ENCODE peak calls at places on chromosomes 6 and 20, in nine cellular contexts. C is B cell, T is type B pancreatic cell, A is astrocyte of the cerebellum, U is A549, N is endothelial cell of umbilical vein, O is esophagus squamous epithelium, K is WTC11, M is pancreas. X is an unnamed sample.

GRCh38 chr6:43944908-43945777 is 175.1 kb downstream of the VEGFA start:
- DNase-seq in O (no peak), K (no peak), M (no peak), C (no peak), U (no peak), A (no peak), T (no peak), N (no peak), X (no peak)

GRCh38 chr6:131400054-131400781 is 172.8 kb upstream of the ARG1 start:
- DNase-seq in O (no peak), A (peak), C (no peak), N (peak), K (no peak), T (no peak), M (no peak), U (peak), X (peak)

GRCh38 chr6:57265755-57266221 is 43.7 kb upstream of the RAB23 start:
- DNase-seq in M (no peak), T (no peak), C (no peak), N (peak), K (no peak), A (peak), O (no peak), U (no peak), X (no peak)

GRCh38 chr6:147209762-147210449 is 5.7 kb downstream of the STXBP5 start:
- DNase-seq in C (no peak), A (no peak), M (no peak), T (no peak), N (no peak), U (no peak), O (no peak), K (no peak), X (no peak)

GRCh38 chr6:97195117-97195516 is 87.9 kb downstream of the MMS22L start:
- DNase-seq in N (peak), M (no peak), U (no peak), C (no peak), A (no peak), O (no peak), K (no peak), T (no peak), X (no peak)

GRCh38 chr6:143115698-143116097 is 55.0 kb downstream of the AIG1 start:
- DNase-seq in N (no peak), A (no peak), K (no peak), U (no peak), T (no peak), M (no peak), O (no peak), C (no peak), X (no peak)

GRCh38 chr6:158536891-158537798 is 22.7 kb upstream of the TMEM181 start:
- DNase-seq in A (no peak), K (peak), N (no peak), U (no peak), T (no peak), M (peak), C (no peak), O (no peak), X (peak)

GRCh38 chr20:59636791-59637370 is 32.5 kb downstream of the PHACTR3 start:
- DNase-seq in K (no peak), M (no peak), U (no peak), A (no peak), O (no peak), C (no peak), T (no peak), N (no peak), X (no peak)

GRCh38 chr6:25142506-25142905 is 136.7 kb upstream of the CARMIL1 start:
- DNase-seq in O (no peak), C (no peak), M (no peak), N (no peak), K (no peak), A (no peak), U (no peak), T (no peak), X (no peak)

GRCh38 chr6:19837511-19838441 is 606 bp downstream of the ID4 start:
- DNase-seq in U (peak), K (peak), O (no peak), T (peak), M (peak), N (peak), A (no peak), C (no peak), X (peak)

GRCh38 chr6:105954148-105954547 is 132.0 kb upstream of the PRDM1 start:
- DNase-seq in O (no peak), T (no peak), M (no peak), U (no peak), N (no peak), C (no peak), A (no peak), K (no peak), X (no peak)

GRCh38 chr20:19850190-19850533 is 92.1 kb downstream of the RIN2 start:
- DNase-seq in M (no peak), U (no peak), N (no peak), A (no peak), C (no peak), T (no peak), O (no peak), K (no peak), X (no peak)

DNA sequence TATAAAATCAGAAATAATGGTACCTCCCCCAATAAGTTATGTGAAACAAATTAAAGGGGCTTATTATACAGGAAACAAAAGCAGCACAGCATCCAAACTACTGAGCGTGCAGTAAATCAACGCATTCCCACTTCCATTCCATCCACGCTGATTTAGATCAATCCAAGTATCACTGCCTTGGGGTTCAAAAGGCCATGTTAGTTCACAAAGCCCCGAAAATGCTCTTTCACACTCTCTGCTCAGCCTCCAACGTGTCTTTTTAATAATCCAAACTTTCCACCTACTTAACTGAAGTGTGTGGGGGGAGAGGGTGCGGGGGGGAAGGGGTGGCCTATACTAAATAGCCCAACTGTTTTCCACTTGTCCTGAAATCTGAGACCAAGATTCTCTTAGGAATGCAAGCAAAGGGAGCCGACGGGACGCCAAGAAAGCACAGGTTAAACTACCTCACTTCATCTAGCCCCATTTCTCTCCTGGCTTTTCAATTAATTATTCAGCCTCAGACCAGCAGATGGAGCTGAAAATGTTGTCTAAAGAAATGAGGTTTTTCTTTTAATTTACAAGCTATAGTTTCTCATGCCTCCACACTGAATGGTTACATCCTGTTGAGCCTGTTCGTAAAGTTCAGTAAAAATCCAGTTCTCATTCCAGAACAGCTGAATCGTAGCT is 1.1 kb upstream of the NXT1 start:
- DNase-seq in K (no peak), N (no peak), U (peak), C (no peak), O (no peak), A (no peak), M (no peak), T (no peak), X (no peak)
- TF ChIP-seq CTCF in K (no peak), N (peak), U (peak), C (peak), O (peak), A (peak), M (peak), T (peak), X (no peak)

GRCh38 chr20:15482525-15482924 is 1090.7 kb downstream of the KIF16B start:
- DNase-seq in M (no peak), O (no peak), T (no peak), C (no peak), A (no peak), N (no peak), K (no peak), U (no peak), X (no peak)
- TF ChIP-seq CTCF in M (no peak), O (no peak), T (no peak), C (no peak), A (no peak), N (no peak), K (no peak), U (no peak), X (no peak)

GRCh38 chr20:38600057-38600456 is 1.6 kb upstream of the ARHGAP40 start:
- DNase-seq in T (no peak), A (no peak), O (no peak), K (no peak), U (no peak), C (no peak), N (no peak), M (no peak), X (no peak)

GRCh38 chr20:38602185-38602581 is 574 bp downstream of the ARHGAP40 start:
- DNase-seq in O (no peak), N (no peak), C (no peak), M (no peak), U (no peak), A (no peak), T (no peak), K (no peak), X (peak)

GRCh38 chr20:38603286-38603685 is 1.7 kb downstream of the ARHGAP40 start:
- DNase-seq in K (no peak), N (no peak), C (no peak), O (no peak), A (no peak), U (no peak), T (no peak), M (no peak), X (no peak)

GRCh38 chr20:38599410-38599882 is 2.2 kb upstream of the ARHGAP40 start:
- DNase-seq in A (no peak), K (no peak), M (peak), N (no peak), C (no peak), O (no peak), U (no peak), T (no peak), X (peak)

GRCh38 chr20:38601216-38602184 is at the start of gene ARHGAP40:
- DNase-seq in K (peak), C (no peak), O (no peak), A (no peak), M (peak), U (no peak), N (no peak), T (no peak), X (peak)
- TF ChIP-seq CTCF in K (no peak), C (no peak), O (no peak), A (no peak), M (no peak), U (no peak), N (peak), T (peak), X (peak)

DNA sequence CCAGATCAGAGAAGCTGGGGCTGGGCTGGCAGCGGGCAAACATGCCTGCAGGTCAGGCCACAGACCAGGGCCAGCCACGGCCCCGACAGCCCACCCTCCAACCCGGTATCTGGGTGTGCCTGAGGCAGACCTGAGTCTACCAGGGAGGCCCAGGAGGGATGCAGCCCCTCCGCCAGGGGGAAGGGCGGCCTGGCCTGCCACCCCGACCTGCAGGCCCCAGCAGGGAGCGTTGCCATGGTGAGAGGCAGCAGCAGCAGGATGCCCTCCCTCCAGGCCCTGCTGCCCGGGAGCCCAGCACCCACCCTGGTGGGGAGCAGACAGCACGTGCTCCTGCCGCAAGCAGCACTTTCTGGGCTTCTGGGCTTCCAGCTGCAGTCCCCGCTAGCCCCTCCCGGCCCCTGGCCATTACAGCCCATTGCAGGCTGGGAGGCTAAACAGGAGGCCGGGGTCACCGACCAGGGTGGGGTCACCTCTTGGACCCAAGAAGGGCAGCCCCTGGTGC is 3.8 kb upstream of the EEF1A2 start:
- DNase-seq in T (no peak), N (no peak), C (no peak), O (no peak), M (no peak), K (no peak), A (no peak), U (no peak), X (no peak)
- TF ChIP-seq CTCF in T (no peak), N (no peak), C (no peak), O (no peak), M (no peak), K (no peak), A (no peak), U (no peak), X (no peak)

DNA sequence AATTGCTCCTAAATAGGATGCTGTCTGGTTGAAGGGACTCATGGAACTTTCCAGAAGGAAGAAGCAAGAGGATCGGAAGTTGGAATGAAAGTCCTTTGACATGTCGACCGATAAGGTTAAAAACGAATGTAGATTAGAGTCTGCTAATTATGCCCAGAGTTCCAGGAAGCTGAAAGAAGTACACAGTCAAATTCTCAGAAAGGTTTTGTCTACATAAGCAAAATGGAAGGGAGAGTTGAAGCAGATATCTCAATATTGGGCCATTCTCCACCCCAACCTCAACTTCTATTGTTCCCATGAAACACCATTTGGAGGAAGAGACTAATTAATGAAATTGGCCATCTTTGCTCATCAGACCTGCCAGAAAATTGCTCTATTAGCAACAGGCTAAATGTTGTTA is 64.0 kb downstream of the CAP2 start:
- DNase-seq in A (no peak), N (no peak), O (no peak), U (no peak), C (no peak), K (no peak), M (no peak), T (no peak), X (no peak)
- TF ChIP-seq CTCF in A (no peak), N (no peak), O (no peak), U (no peak), C (no peak), K (no peak), M (no peak), T (no peak), X (no peak)